ENCODE peak calls at places on chromosomes 1 and 21, in five cellular contexts. Z is T-helper 2 cell, H is hypothalamus, W is Calu3, U is fibroblast of the aortic adventitia. S is an unnamed sample.
A peak's percentile ranks its signal among the peaks of the same experiment; 100 is the strongest.

GRCh38 chr1:42944207-42944928 is 14.3 kb downstream of the SLC2A1 start:
- DNase-seq in W (peak; percentile 51), U (no peak), H (no peak), Z (no peak), S (no peak)

GRCh38 chr1:169108897-169109560 is 2.5 kb downstream of the ATP1B1 start:
- DNase-seq in U (no peak), H (peak; percentile 31), Z (no peak), W (peak; percentile 63), S (no peak)

GRCh38 chr1:93123141-93123783 is 44.2 kb downstream of the MTF2 start:
- DNase-seq in W (no peak), H (no peak), U (no peak), Z (no peak), S (no peak)

GRCh38 chr1:26542781-26543443 is 13.4 kb downstream of the RPS6KA1 start:
- DNase-seq in W (no peak), H (no peak), Z (no peak), U (no peak), S (no peak)

GRCh38 chr21:15624646-15625045 is 105.1 kb upstream of the USP25 start:
- DNase-seq in W (no peak), U (no peak), H (no peak), Z (no peak), S (no peak)

GRCh38 chr1:17045623-17046022 is 8.2 kb downstream of the SDHB start:
- DNase-seq in Z (no peak), H (no peak), W (no peak), U (peak; percentile 35), S (no peak)

GRCh38 chr1:110545492-110545891 is 26.5 kb upstream of the KCNA10 start:
- DNase-seq in W (no peak), H (no peak), U (no peak), Z (no peak), S (no peak)

GRCh38 chr1:87404306-87404705 is 75.6 kb downstream of the LMO4 start:
- DNase-seq in H (no peak), W (no peak), U (no peak), Z (peak; percentile 3), S (no peak)

GRCh38 chr1:171787686-171788480 is 6.4 kb downstream of the METTL13 start:
- DNase-seq in Z (no peak), W (no peak), H (no peak), U (no peak), S (no peak)

GRCh38 chr1:58983159-58983558 is 199.3 kb upstream of the JUN start:
- DNase-seq in H (no peak), U (peak; percentile 71), Z (no peak), W (no peak), S (no peak)

GRCh38 chr1:247357062-247357780 is 25.6 kb upstream of the ZNF496 start:
- DNase-seq in H (no peak), W (no peak), Z (no peak), U (peak; percentile 46), S (no peak)

GRCh38 chr1:183180634-183181056 is 5.4 kb upstream of the LAMC2 start:
- DNase-seq in H (no peak), U (peak; percentile 95), W (peak; percentile 92), Z (no peak), S (no peak)

GRCh38 chr1:212173572-212173971 is 111.6 kb upstream of the PPP2R5A start:
- DNase-seq in W (no peak), Z (no peak), H (no peak), U (no peak), S (no peak)

GRCh38 chr1:30778156-30778978 is 20.8 kb upstream of the LAPTM5 start:
- DNase-seq in H (peak; percentile 27), W (peak; percentile 61), U (peak; percentile 73), Z (no peak), S (no peak)

GRCh38 chr1:35255276-35255675 is 13.2 kb upstream of the ZMYM4 start:
- DNase-seq in W (no peak), H (no peak), Z (no peak), U (no peak), S (no peak)

S was measured in activated T-helper 9 cell treated with anti-CD3 and anti-CD28 coated beads, Interleukin-2, amount 50 U/mL, for 16 hours.